ENCODE peak calls at places on chromosomes 16 and 17, in eight cellular contexts. I, Z, C, A, T, N, F and D are unnamed samples.

GRCh38 chr17:31629696-31630470 is 229.2 kb downstream of the COPRS start:
- DNase-seq in I (no peak), Z (no peak), C (peak; percentile 87), A (no peak), T (no peak), N (no peak), F (no peak), D (no peak)

GRCh38 chr16:83110221-83110768 is 483.5 kb downstream of the CDH13 start:
- DNase-seq in I (no peak), Z (no peak), C (no peak), A (no peak), T (no peak), N (no peak), F (no peak), D (no peak)

GRCh38 chr17:61410555-61411089 is 11.0 kb downstream of the TBX2 start:
- DNase-seq in I (peak; percentile 92), Z (peak; percentile 63), C (peak; percentile 53), A (peak; percentile 64), T (no peak), N (no peak), F (no peak), D (peak; percentile 46)

GRCh38 chr17:74565116-74565515 is 2.2 kb downstream of the CD300H start:
- DNase-seq in I (no peak), Z (no peak), C (no peak), A (no peak), T (no peak), N (no peak), F (no peak), D (no peak)

GRCh38 chr17:32349503-32349853 is 479 bp upstream of the ZNF207 start:
- DNase-seq in I (no peak), Z (no peak), C (no peak), A (no peak), T (no peak), N (no peak), F (peak; percentile 27), D (no peak)

GRCh38 chr17:81348097-81349055 is 46.9 kb upstream of the BAHCC1 start:
- DNase-seq in I (peak; percentile 41), Z (no peak), C (no peak), A (no peak), T (no peak), N (no peak), F (no peak), D (no peak)

GRCh38 chr16:74045539-74045938 is 251.1 kb upstream of the PSMD7 start:
- DNase-seq in I (no peak), Z (no peak), C (no peak), A (no peak), T (no peak), N (no peak), F (no peak), D (no peak)

GRCh38 chr16:2150418-2151187 is 2.2 kb downstream of the RAB26 start:
- DNase-seq in I (no peak), Z (no peak), C (peak; percentile 57), A (no peak), T (no peak), N (no peak), F (no peak), D (no peak)

GRCh38 chr16:4624827-4625616 is 396 bp downstream of the MGRN1 start:
- DNase-seq in I (peak; percentile 87), Z (peak; percentile 43), C (peak; percentile 66), A (peak; percentile 48), T (no peak), N (peak; percentile 64), F (peak; percentile 40), D (no peak)

GRCh38 chr17:4583206-4583605 is 1.1 kb upstream of the SMTNL2 start:
- DNase-seq in I (peak; percentile 16), Z (no peak), C (no peak), A (no peak), T (no peak), N (no peak), F (no peak), D (no peak)

GRCh38 chr17:37117743-37118142 is 169.0 kb downstream of the AATF start:
- DNase-seq in I (no peak), Z (no peak), C (no peak), A (no peak), T (no peak), N (no peak), F (no peak), D (no peak)

GRCh38 chr17:37111329-37111728 is 162.6 kb downstream of the AATF start:
- DNase-seq in I (no peak), Z (no peak), C (no peak), A (no peak), T (no peak), N (no peak), F (no peak), D (no peak)

GRCh38 chr17:37118738-37119137 is 170.0 kb downstream of the AATF start:
- DNase-seq in I (no peak), Z (no peak), C (no peak), A (no peak), T (no peak), N (no peak), F (no peak), D (no peak)

GRCh38 chr17:37121616-37122015 is 172.9 kb downstream of the AATF start:
- DNase-seq in I (no peak), Z (no peak), C (no peak), A (no peak), T (no peak), N (no peak), F (no peak), D (no peak)

GRCh38 chr17:37116802-37117201 is 168.0 kb downstream of the AATF start:
- DNase-seq in I (no peak), Z (no peak), C (no peak), A (no peak), T (no peak), N (no peak), F (no peak), D (no peak)
- H3K4me3 ChIP-seq in I (no peak overlapping the region), Z (no peak overlapping the region), C (no peak overlapping the region), A (no peak overlapping the region), T (no peak overlapping the region), N (no peak overlapping the region), F (no peak overlapping the region), D (no peak overlapping the region)

DNA sequence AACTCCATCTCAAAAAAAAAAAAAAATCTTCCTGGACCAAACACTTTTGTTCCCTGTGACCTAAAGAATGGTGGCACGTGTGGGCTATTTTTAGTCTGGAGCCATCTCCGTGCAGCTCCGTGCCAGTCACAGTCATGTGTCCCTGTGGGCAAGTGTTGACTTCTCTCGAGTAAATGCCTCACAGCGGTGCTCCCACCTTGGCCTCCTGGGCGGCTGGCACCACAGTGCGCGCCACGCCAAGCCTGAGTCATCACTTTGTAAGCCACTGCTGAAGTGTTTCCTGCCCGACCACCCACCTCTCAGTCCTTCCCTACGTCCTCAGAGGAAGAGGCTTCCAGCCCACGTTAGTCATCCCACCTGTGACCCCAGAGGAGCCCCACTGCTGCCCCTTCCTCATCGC is 10.9 kb upstream of the HEXD start:
- DNase-seq in I (no peak), Z (no peak), C (no peak), A (no peak), T (no peak), N (no peak), F (no peak), D (no peak)
- H3K4me3 ChIP-seq in I (no peak overlapping the region), Z (no peak overlapping the region), C (no peak overlapping the region), A (no peak overlapping the region), T (no peak overlapping the region), N (no peak overlapping the region), F (no peak overlapping the region), D (no peak overlapping the region)

DNA sequence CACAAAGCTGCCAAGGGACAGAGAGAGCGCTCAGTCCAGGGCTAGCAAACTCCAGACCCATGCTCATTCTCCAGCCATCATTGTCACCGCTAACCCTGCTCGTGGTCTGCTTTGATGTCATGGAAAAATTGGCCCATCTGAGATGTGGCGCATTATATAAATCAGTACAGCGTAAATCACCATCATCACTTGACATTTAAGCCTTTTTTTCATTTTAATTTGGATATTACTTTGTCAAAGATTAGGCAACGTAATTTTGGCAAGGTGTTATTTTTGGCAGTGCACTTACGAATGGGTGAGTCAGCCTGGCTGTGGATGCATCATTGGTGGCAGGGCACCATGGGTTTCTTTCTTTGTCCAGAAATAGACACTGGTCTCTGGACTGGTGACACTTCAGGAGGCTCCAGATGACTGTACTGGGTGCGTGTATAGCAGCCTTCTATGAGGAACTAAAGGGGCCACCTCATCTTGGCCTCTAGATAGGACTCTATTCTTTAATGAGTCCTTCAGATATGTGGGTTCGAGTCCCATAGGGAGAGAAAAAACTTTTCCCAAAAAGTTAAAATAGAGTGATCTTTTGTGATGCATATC is 166.3 kb downstream of the MSI2 start:
- DNase-seq in I (no peak), Z (no peak), C (peak; percentile 54), A (no peak), T (no peak), N (no peak), F (no peak), D (no peak)
- H3K4me3 ChIP-seq in I (no peak overlapping the region), Z (no peak overlapping the region), C (no peak overlapping the region), A (no peak overlapping the region), T (no peak overlapping the region), N (no peak overlapping the region), F (no peak overlapping the region), D (no peak overlapping the region)

GRCh38 chr17:76019830-76020467 is 7.2 kb downstream of the EVPL start:
- DNase-seq in I (peak; percentile 1), Z (no peak), C (no peak), A (no peak), T (no peak), N (no peak), F (no peak), D (no peak)

GRCh38 chr17:76018340-76018680 is 8.8 kb downstream of the EVPL start:
- DNase-seq in I (no peak), Z (no peak), C (no peak), A (no peak), T (no peak), N (no peak), F (no peak), D (no peak)

GRCh38 chr17:76018801-76019200 is 8.3 kb downstream of the EVPL start:
- DNase-seq in I (no peak), Z (no peak), C (no peak), A (no peak), T (no peak), N (no peak), F (no peak), D (no peak)

GRCh38 chr17:76014925-76015261 is 12.2 kb downstream of the EVPL start:
- DNase-seq in I (peak; percentile 42), Z (no peak), C (no peak), A (no peak), T (no peak), N (no peak), F (no peak), D (no peak)

DNA sequence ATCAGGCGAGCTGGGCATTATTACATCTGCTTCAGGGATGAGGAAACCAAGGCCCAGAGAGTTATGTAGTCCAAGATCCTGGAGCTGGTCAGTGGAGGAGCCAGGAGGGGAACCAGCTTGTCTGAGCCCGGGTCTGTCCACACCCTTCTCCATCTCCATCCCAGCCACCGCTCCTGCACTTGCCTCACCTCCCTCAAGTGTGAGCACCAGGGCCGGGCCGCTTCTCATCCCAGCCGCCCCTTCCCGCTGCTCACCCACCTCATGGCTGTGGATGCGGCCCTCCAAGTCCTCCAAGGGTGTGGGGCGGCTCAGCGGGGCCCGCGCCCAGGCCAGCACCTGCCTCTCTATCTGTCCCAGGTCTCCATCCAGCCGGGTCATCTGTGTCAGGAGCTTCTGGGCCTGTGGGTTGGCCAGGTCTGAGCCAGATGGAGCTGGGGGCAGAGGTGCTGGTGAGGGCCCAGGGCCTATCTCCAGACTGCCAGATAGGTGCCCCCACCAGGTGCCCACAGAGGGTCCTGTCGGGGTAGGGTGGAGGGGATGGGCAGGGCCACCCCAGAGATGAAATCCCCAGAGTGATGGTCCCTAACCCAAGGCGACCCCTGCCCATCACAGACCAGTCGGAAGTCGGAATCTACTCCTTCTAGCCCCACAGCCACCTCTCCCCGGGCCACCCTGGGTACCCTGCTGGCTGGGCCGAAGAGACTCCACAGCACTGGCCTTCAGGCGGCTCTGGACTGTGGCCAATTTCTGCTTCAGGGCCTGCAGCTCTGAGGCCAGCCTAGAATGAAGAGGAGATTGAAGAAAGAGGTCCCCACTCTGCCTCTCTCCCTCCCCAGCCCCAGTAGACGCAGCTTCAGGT is 9.4 kb downstream of the EVPL start:
- DNase-seq in I (peak; percentile 39), Z (no peak), C (no peak), A (no peak), T (no peak), N (no peak), F (no peak), D (no peak)
- H3K4me3 ChIP-seq in I (no peak overlapping the region), Z (no peak overlapping the region), C (no peak overlapping the region), A (no peak overlapping the region), T (no peak overlapping the region), N (no peak overlapping the region), F (no peak overlapping the region), D (no peak overlapping the region)